ENCODE peak calls at places on chromosomes 2 and 18, in seven cellular contexts. C is OCI-LY7; P is colonic mucosa; D is H1; Y is CD4-positive, CD25-positive, alpha-beta regulatory T cell; K is pancreas; S is CD8-positive, alpha-beta memory T cell. X is an unnamed sample.

GRCh38 chr2:105405291-105405690 is 6.4 kb upstream of the FHL2 start:
- DNase-seq in K (no peak), Y (no peak), D (no peak), P (no peak), S (no peak), C (no peak), X (no peak)

GRCh38 chr2:25305197-25305596 is 36.5 kb downstream of the DNMT3A start:
- DNase-seq in C (no peak), S (peak; percentile 47), K (no peak), P (no peak), Y (no peak), D (no peak), X (no peak)

GRCh38 chr2:11411768-11412448 is 54.1 kb downstream of the E2F6 start:
- DNase-seq in Y (no peak), S (no peak), P (peak; percentile 77), K (no peak), D (peak; percentile 65), C (peak; percentile 39), X (peak; percentile 37)

GRCh38 chr2:43269706-43270105 is 43.3 kb upstream of the ZFP36L2 start:
- DNase-seq in Y (no peak), P (peak; percentile 51), D (no peak), C (no peak), K (no peak), S (no peak), X (peak; percentile 94)

GRCh38 chr2:163407296-163407695 is 328.5 kb downstream of the FIGN start:
- DNase-seq in S (no peak), C (no peak), Y (no peak), K (no peak), P (no peak), D (no peak), X (no peak)

GRCh38 chr2:25362564-25363145 is 20.9 kb upstream of the DNMT3A start:
- DNase-seq in K (no peak), P (peak; percentile 57), S (peak; percentile 58), C (peak; percentile 78), Y (peak; percentile 53), D (no peak), X (peak; percentile 40)

GRCh38 chr2:75822336-75822735 is 111.6 kb upstream of the GCFC2 start:
- DNase-seq in P (no peak), D (no peak), S (no peak), C (no peak), K (no peak), Y (no peak), X (no peak)

GRCh38 chr18:11178951-11179549 is 29.7 kb upstream of the PIEZO2 start:
- DNase-seq in S (no peak), P (no peak), D (no peak), Y (no peak), K (no peak), C (no peak), X (peak; percentile 13)

GRCh38 chr2:29615841-29616240 is 305.5 kb downstream of the ALK start:
- DNase-seq in K (no peak), P (no peak), D (no peak), Y (no peak), S (no peak), C (no peak), X (no peak)

GRCh38 chr2:26276488-26276887 is 31.7 kb downstream of the HADHB start:
- DNase-seq in P (no peak), K (no peak), C (no peak), S (no peak), D (no peak), Y (no peak), X (no peak)

GRCh38 chr18:8260847-8261246 is 348.4 kb upstream of the RAB12 start:
- DNase-seq in C (no peak), P (no peak), D (no peak), K (no peak), S (no peak), Y (no peak), X (no peak)

GRCh38 chr2:204280239-204280638 is 265.0 kb upstream of the PARD3B start:
- DNase-seq in S (no peak), Y (no peak), D (no peak), C (no peak), P (no peak), K (no peak), X (no peak)

GRCh38 chr2:31286961-31287550 is 53.1 kb downstream of the EHD3 start:
- DNase-seq in P (no peak), S (no peak), K (no peak), Y (no peak), D (no peak), C (no peak), X (no peak)

GRCh38 chr2:191650896-191651773 is 26.8 kb upstream of the NABP1 start:
- DNase-seq in K (no peak), D (no peak), C (no peak), Y (no peak), S (no peak), P (no peak), X (no peak)

GRCh38 chr18:22609642-22610041 is 191.9 kb upstream of the CTAGE1 start:
- DNase-seq in Y (no peak), K (no peak), P (peak; percentile 57), C (no peak), D (no peak), S (no peak), X (peak; percentile 24)

GRCh38 chr2:6394266-6394665 is 471.4 kb downstream of the CMPK2 start:
- DNase-seq in C (no peak), P (no peak), Y (no peak), D (no peak), K (no peak), S (no peak), X (no peak)

GRCh38 chr18:13216092-13216582 is 2.4 kb upstream of the LDLRAD4 start:
- DNase-seq in D (no peak), Y (peak; percentile 29), K (peak; percentile 73), P (peak; percentile 87), C (peak; percentile 35), S (peak; percentile 65), X (peak; percentile 78)

GRCh38 chr18:4843771-4844170 is 353.3 kb downstream of the AKAIN1 start:
- DNase-seq in S (no peak), P (no peak), Y (no peak), C (no peak), D (no peak), K (no peak), X (no peak)

GRCh38 chr18:45109271-45109670 is 428.6 kb downstream of the SETBP1 start:
- DNase-seq in D (no peak), C (no peak), Y (no peak), S (no peak), K (no peak), P (no peak), X (no peak)

GRCh38 chr18:36023336-36023735 is 44.0 kb downstream of the RPRD1A start:
- DNase-seq in C (no peak), Y (no peak), S (no peak), D (no peak), K (no peak), P (no peak), X (no peak)
- H3K4me3 ChIP-seq in C (no peak overlapping the region), Y (no peak overlapping the region), S (no peak overlapping the region), D (no peak overlapping the region), K (no peak overlapping the region), P (no peak overlapping the region), X (no peak overlapping the region)

GRCh38 chr2:168175469-168175868 is 71.9 kb downstream of the STK39 start:
- DNase-seq in P (no peak), K (no peak), S (no peak), D (no peak), C (no peak), Y (no peak), X (no peak)

GRCh38 chr2:168174761-168175160 is 72.6 kb downstream of the STK39 start:
- DNase-seq in K (no peak), D (no peak), Y (no peak), S (no peak), P (no peak), C (peak; percentile 14), X (no peak)

GRCh38 chr2:168178520-168178919 is 68.9 kb downstream of the STK39 start:
- DNase-seq in D (no peak), K (no peak), S (no peak), P (no peak), C (no peak), Y (no peak), X (no peak)

GRCh38 chr2:168178925-168179324 is 68.5 kb downstream of the STK39 start:
- DNase-seq in K (no peak), Y (no peak), D (no peak), P (no peak), S (no peak), C (no peak), X (no peak)

DNA sequence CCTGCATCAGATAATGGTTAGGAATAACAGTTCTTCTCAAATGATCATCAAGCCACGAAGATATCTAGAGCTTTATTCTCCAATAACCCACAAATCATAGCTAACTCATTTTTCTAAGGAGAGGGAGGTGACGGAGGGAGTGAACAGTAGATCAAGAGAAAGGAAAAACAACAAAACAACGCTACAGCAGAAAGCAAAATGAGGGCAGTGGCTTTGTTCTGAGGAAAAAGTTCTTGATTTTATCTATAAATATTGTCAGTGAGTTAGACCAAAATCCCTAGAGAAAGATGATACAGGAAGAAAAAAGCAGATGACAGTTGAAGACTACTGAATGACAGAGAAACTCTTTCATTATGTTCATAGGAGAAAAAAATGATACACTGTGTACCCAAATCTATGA is 71.0 kb downstream of the STK39 start:
- DNase-seq in K (no peak), C (no peak), Y (no peak), D (no peak), S (no peak), P (no peak), X (no peak)
- H3K4me1 ChIP-seq in K (peaks cover 9% of the 10 kb centered on the region), C (peaks cover 15% of the 10 kb centered on the region), Y (peaks cover 8% of the 10 kb centered on the region), D (peaks cover 3% of the 10 kb centered on the region), S (peaks cover 23% of the 10 kb centered on the region), P (no peaks in the 10 kb centered on the region), X (no peaks in the 10 kb centered on the region)

DNA sequence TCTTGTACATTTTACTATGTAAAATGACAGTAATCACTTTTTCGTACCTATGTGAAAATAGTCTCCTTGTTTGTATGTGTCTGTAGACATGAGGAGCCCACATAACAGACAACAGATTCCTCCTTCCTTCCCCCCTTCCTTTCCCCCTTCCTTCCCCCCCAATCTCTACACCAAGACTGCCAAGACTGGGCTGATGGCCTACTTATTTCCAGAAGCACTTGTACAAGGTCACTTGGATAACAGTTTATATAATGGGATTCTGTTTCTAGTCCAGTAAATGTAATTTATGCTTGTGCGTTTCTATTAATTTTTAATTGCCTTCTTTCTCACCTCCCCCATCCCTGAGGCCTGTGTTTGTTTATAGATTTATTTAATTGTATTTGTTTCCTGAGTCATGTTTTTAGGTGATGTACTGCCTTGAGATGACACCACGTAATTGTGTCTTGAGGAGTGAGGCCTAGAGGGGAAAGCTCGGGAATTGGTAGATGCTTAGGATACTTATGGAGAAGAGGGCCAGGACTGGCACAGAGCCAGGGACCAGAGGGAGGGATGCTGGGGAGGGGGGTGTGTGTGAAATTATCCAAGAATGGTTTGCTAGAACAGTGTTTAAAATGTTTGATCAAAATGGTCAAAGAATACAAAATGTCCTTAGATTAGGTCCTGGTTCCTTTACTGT is 12.3 kb downstream of the B3GNT2 start:
- DNase-seq in Y (no peak), P (no peak), D (no peak), K (no peak), S (no peak), C (no peak), X (no peak)
- H3K4me3 ChIP-seq in Y (peak overlapping the region; percentile 37), P (no peak overlapping the region), D (no peak overlapping the region), K (no peak overlapping the region), S (no peak overlapping the region), C (no peak overlapping the region), X (no peak overlapping the region)

DNA sequence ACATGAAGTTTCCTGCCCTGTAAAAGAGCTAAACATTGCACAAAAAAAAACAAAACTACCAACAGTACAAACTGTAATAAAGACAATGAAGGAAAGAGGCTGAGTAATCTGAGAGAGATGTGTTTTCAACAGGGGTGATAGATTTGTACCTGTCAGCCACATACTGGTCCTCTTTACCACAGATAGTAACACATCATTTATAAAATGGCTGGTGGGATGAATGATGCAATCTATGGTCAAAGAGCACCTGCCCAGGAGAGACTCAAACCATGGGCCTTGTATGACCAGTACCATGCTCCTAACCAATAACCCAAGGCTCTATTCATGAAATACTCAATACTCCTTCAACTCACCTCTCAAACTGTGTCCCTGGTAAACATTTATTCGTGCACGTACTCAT is 4.5 kb downstream of the SUCLG1 start:
- DNase-seq in P (no peak), S (no peak), Y (no peak), K (no peak), D (no peak), C (no peak), X (no peak)
- H3K4me1 ChIP-seq in P (peaks cover 8% of the 10 kb centered on the region), S (peaks cover 44% of the 10 kb centered on the region), Y (peaks cover 24% of the 10 kb centered on the region), K (peaks cover 24% of the 10 kb centered on the region), D (no peaks in the 10 kb centered on the region), C (peaks cover 27% of the 10 kb centered on the region), X (peaks cover 44% of the 10 kb centered on the region)

X was measured in thyroid gland.